ENCODE peak calls at places on chromosomes 5 and 9, in four cellular contexts. S is left ventricle myocardium inferior, D is IMR-90, N is iPS DF 6.9. R is an unnamed sample. For H3K4me1, the result is how much of the 10 kb centered on the place peaks cover.

GRCh38 chr9:137461663-137462395 is 2.7 kb upstream of the NSMF start:
- DNase-seq in D (no peak), S (no peak), N (no peak), R (no peak)

GRCh38 chr9:125521462-125522327 is 185.3 kb downstream of the MAPKAP1 start:
- DNase-seq in N (no peak), S (no peak), D (peak), R (peak)

GRCh38 chr5:133460172-133460758 is 152.1 kb downstream of the FSTL4 start:
- DNase-seq in D (no peak), N (peak), S (no peak), R (peak)

GRCh38 chr5:54580997-54581741 is 63.6 kb downstream of the SNX18 start:
- DNase-seq in D (peak), S (no peak), N (no peak), R (peak)

GRCh38 chr5:127785098-127785927 is 82.1 kb downstream of the CCDC192 start:
- DNase-seq in S (no peak), N (no peak), D (peak), R (peak)

GRCh38 chr5:87195104-87195581 is 72.5 kb upstream of the RASA1 start:
- DNase-seq in N (no peak), D (peak), S (no peak), R (no peak)

GRCh38 chr9:127828262-127829031 is 25.8 kb downstream of the FPGS start:
- DNase-seq in S (peak), D (peak), N (peak), R (no peak)

GRCh38 chr5:126098330-126099017 is 324.7 kb upstream of the GRAMD2B start:
- DNase-seq in D (peak), S (no peak), N (no peak), R (no peak)

GRCh38 chr5:31404325-31404724 is 127.6 kb downstream of the DROSHA start:
- DNase-seq in S (no peak), D (no peak), N (no peak), R (no peak)

GRCh38 chr5:36874465-36874864 is 2.1 kb upstream of the NIPBL start:
- DNase-seq in D (no peak), N (no peak), S (no peak), R (peak)

GRCh38 chr5:172856336-172856735 is 22.3 kb downstream of the ERGIC1 start:
- DNase-seq in D (no peak), S (no peak), N (no peak), R (no peak)
- H3K4me1 ChIP-seq in D (half or more), S (half or more), N (under half), R (half or more)

GRCh38 chr9:131272212-131272611 is 4.1 kb downstream of the FAM78A start:
- DNase-seq in D (no peak), S (no peak), N (no peak), R (no peak)
- H3K27ac ChIP-seq in D (no peak), S (peak), N (no peak), R (no peak)

GRCh38 chr5:141402553-141403328 is at the start of gene PCDHGA9:
- DNase-seq in S (no peak), N (no peak), D (peak), R (no peak)
- H3K4me3 ChIP-seq in S (peak), N (no peak), D (peak), R (no peak)

DNA sequence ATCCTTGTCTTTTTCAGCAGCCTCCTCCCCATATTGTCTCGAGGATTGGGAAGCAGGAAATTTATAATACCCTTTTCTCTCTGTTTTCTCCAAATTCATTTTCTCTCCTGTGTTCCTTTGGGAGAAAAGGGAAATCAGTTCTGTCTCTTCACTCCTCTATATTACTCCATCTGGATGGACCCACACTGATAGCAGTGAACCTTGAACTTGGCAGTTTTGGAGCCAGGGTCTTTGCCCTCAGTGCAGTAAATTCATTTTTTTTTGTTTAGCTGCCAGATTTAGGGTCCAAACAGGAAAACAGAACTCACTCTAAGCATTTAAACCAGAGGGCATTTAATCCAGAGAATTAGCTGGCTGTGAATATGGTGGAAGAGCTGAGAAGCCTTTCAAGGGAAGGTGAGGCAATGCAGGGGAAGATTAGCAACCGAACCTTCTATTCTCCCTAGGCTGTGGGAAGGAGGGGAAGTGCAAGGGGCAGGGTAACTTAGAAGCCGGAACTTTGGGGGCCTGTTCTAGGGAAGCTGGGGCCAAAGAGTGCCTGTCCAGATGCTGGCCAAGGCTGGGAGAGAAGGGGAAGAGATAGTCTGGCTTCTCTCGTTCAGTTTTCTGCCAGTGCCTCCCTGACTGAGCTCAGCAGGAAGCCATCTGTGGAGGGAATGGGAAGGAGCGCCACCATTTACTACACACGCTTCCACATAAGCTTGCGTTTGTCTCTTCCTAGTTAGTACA is 16.3 kb upstream of the NPR2 start:
- DNase-seq in S (no peak), D (no peak), N (no peak), R (no peak)
- H3K4me1 ChIP-seq in S (under half), D (under half), N (under half), R (under half)

GRCh38 chr5:18010053-18010452 is 375.8 kb downstream of the TAF11L14 start:
- DNase-seq in N (no peak), S (no peak), D (no peak), R (no peak)
- H3K27ac ChIP-seq in N (no peak), S (no peak), D (no peak), R (no peak)

GRCh38 chr9:91840469-91840868 is 109.6 kb downstream of the ROR2 start:
- DNase-seq in N (no peak), S (no peak), D (no peak), R (no peak)

GRCh38 chr9:91835632-91836031 is 114.4 kb downstream of the ROR2 start:
- DNase-seq in D (no peak), S (no peak), N (no peak), R (no peak)

GRCh38 chr9:91839926-91840464 is 110.0 kb downstream of the ROR2 start:
- DNase-seq in N (no peak), D (no peak), S (no peak), R (no peak)

GRCh38 chr9:91836515-91836914 is 113.5 kb downstream of the ROR2 start:
- DNase-seq in N (no peak), D (no peak), S (peak), R (no peak)

DNA sequence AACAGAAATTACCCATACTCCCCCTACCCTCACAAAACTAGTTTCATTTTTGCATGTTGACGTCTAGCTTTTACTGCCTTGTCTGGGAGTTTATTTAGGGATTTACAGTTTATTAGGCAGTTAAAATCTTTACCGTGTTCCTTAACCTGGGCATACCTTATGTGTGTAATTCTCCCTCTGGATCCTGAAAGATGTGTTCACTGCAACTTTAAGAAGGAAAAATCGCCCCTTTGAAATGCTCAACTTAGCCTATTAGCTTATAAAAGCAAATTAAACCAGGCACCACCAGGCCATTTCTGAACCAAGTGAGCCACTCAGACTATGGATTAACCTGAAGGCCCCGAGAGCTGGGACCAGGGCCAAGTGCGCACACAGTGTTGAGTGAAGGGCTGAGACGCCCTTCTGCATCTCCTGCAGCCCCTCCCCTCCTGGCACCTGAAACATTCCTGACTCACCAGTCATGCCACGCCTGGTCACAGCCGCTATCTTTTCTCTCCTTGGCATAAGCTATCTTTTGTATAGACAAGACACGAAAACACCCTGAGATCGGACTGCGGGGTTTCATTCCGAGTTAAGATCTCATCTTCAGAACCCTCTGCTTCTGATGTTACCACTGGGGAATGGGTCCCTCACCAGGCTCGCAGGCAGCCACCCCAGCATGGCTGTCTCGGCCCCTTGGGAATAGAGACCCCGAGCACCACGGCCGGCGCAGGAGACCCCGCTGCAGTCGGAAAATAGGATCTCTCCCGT is 111.9 kb downstream of the ROR2 start:
- DNase-seq in S (peak), N (no peak), D (peak), R (no peak)
- H3K4me3 ChIP-seq in S (peak), N (no peak), D (no peak), R (no peak)

GRCh38 chr5:149338364-149338763 is 6.9 kb upstream of the GRPEL2 start:
- DNase-seq in S (no peak), D (no peak), N (no peak), R (no peak)

GRCh38 chr5:149345892-149346222 is 558 bp downstream of the GRPEL2 start:
- DNase-seq in D (peak), N (no peak), S (no peak), R (no peak)

GRCh38 chr5:149345147-149345891 is at the start of gene GRPEL2:
- DNase-seq in N (peak), D (peak), S (peak), R (peak)

GRCh38 chr5:149337746-149338145 is 7.6 kb upstream of the GRPEL2 start:
- DNase-seq in N (no peak), D (no peak), S (no peak), R (no peak)

DNA sequence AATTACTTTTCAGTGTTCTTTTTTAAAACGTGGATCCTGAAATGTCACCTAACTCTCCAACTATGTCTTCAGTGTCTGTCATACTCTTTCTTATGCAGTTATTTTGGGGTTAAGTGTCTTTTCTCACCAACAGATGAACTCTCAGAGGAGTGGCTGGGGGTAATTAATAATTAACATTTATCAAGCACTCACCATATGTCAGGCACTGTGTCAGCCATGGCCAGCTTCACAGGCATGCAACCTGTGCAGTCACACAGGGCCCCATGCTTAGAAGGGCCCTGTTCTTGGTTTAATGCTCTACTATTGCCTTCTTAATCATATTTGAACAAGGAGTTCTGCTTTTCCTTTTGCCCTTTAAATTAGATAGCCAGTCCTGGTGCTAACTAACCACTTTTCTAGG is 3.5 kb upstream of the GRPEL2 start:
- DNase-seq in D (no peak), N (no peak), S (no peak), R (no peak)
- H3K4me1 ChIP-seq in D (under half), N (under half), S (under half), R (under half)

DNA sequence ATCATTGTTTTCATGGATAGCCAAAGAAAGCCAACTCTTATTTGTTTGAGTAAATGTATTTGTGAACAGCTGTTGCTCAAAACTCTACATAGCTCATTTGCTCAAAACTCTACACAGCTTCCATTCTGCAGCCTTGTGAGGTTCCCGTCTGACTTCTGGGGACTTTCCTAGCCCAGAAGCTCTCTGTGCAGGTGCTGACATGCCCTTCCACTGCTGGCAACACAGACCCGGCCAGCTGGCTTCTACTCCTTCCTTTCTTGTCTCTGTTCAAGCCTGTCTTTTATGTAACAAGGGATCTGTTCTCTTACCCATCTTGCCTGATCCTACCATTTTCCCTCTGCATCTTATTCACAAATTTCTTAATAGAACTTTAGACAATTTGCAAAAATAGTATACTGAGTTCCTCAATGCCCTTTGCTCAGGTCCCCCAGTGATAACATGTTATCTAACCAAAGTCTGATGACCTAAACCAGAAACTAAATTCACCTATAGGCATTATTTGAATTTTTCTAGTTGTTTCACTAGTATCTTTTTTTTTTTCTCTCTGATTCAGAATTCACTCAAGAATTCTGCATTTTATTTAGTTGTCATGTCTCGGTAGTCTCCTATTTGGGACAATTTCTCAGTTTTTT is 556.5 kb upstream of the SEMA6A start:
- DNase-seq in S (no peak), N (no peak), D (no peak), R (no peak)
- H3K27ac ChIP-seq in S (no peak), N (no peak), D (no peak), R (no peak)

R was measured in SJSA1.